ENCODE peak calls at places on chromosomes 3 and 15, in seven cellular contexts. M is heart left ventricle, H is A549, B is foreskin fibroblast, L is progenitor cell of endocrine pancreas, P is stomach, U is ovary. V is an unnamed sample.

GRCh38 chr3:172370434-172370833 is 77.8 kb downstream of the GHSR start:
- DNase-seq in M (no peak), H (no peak), B (no peak), L (no peak), P (no peak), U (no peak), V (no peak)

GRCh38 chr3:71066849-71067261 is 516.7 kb downstream of the FOXP1 start:
- DNase-seq in M (no peak), H (no peak), B (peak; percentile 63), L (no peak), P (no peak), U (peak; percentile 44), V (no peak)

GRCh38 chr15:93882133-93882532 is 349.2 kb upstream of the MCTP2 start:
- DNase-seq in M (no peak), H (no peak), B (no peak), L (no peak), P (no peak), U (no peak), V (no peak)

GRCh38 chr3:47491186-47491585 is 15.4 kb upstream of the SCAP start:
- DNase-seq in M (no peak), H (no peak), B (no peak), L (no peak), P (no peak), U (no peak), V (no peak)

GRCh38 chr3:177787279-177788041 is 590.2 kb upstream of the TBL1XR1 start:
- DNase-seq in M (no peak), H (no peak), B (no peak), L (no peak), P (no peak), U (no peak), V (no peak)

GRCh38 chr15:69377137-69377536 is 37.0 kb upstream of the KIF23 start:
- DNase-seq in M (no peak), H (no peak), B (no peak), L (no peak), P (peak; percentile 1), U (no peak), V (no peak)

GRCh38 chr3:8618950-8619349 is 25.6 kb downstream of the SSUH2 start:
- DNase-seq in M (no peak), H (no peak), B (no peak), L (no peak), P (peak; percentile 9), U (no peak), V (no peak)

GRCh38 chr3:175554761-175555160 is 695.6 kb downstream of the NAALADL2 start:
- DNase-seq in M (no peak), H (no peak), B (no peak), L (no peak), P (no peak), U (no peak), V (no peak)

GRCh38 chr3:81531846-81532245 is 229.6 kb downstream of the GBE1 start:
- DNase-seq in M (no peak), H (no peak), B (no peak), L (no peak), P (no peak), U (no peak), V (no peak)

GRCh38 chr3:127824151-127824825 is 2.0 kb upstream of the MGLL start:
- DNase-seq in M (no peak), H (no peak), B (no peak), L (no peak), P (no peak), U (no peak), V (no peak)

GRCh38 chr3:127822166-127822835 is at the start of gene MGLL:
- DNase-seq in M (peak; percentile 55), H (peak; percentile 43), B (peak; percentile 72), L (no peak), P (peak; percentile 43), U (no peak), V (peak; percentile 35)

GRCh38 chr3:127823590-127823857 is 1.2 kb upstream of the MGLL start:
- DNase-seq in M (no peak), H (no peak), B (no peak), L (no peak), P (no peak), U (no peak), V (no peak)

GRCh38 chr3:127820871-127821853 is 1.2 kb downstream of the MGLL start:
- DNase-seq in M (peak; percentile 47), H (no peak), B (peak; percentile 53), L (no peak), P (peak; percentile 38), U (no peak), V (no peak)

DNA sequence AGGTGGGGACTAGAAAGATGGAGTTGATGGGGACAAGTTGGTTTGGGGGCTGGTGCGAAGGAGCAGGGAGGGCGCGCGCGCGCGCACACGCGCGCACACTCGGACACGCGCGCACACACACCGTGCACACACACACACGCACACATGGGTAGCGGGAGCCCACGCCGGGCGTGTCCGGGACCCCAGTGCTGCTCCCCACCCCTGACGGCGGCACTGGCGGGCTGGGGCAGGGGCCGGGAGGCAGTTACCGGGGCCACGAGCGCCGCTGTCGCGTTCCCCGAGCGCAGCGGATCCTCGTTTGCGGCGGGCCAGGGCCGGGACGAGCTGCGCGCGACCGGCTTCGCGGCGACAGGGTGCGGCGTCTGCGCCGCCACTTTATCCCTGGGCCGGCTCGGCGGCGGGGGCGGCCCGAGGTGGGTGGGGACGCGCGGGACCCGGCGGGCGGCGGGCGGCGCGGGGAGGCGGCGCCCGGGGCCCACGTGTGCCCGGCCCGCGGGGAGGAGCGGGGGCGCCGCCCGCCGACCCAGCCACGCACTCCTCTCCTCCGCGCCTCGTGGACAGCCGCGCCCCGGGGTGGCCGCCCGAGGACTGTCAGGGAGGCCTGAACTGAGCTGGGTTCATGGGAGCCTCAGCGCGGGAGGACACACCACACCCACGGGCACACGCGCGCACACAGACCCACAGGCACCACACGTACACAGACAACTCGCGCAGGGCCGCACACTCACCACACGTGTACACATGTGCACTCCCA is 698 bp upstream of the MGLL start:
- DNase-seq in M (peak; percentile 76), H (peak; percentile 50), B (peak; percentile 74), L (peak; percentile 22), P (peak; percentile 54), U (peak; percentile 28), V (peak; percentile 39)
- TF ChIP-seq CTCF in M (peak; percentile 51), H (peak; percentile 15), B (no peak), L (no peak), P (no peak), U (no peak), V (no peak)

GRCh38 chr15:99707481-99708270 is 25.6 kb downstream of the LYSMD4 start:
- DNase-seq in M (no peak), H (no peak), B (peak; percentile 90), L (no peak), P (no peak), U (no peak), V (no peak)

GRCh38 chr15:99704444-99704838 is 28.8 kb downstream of the LYSMD4 start:
- DNase-seq in M (peak; percentile 57), H (peak; percentile 90), B (peak; percentile 90), L (peak; percentile 21), P (no peak), U (peak; percentile 50), V (no peak)

GRCh38 chr15:99702895-99703602 is 30.2 kb downstream of the LYSMD4 start:
- DNase-seq in M (no peak), H (no peak), B (peak; percentile 49), L (no peak), P (no peak), U (no peak), V (no peak)

GRCh38 chr15:99706557-99707303 is 26.5 kb downstream of the LYSMD4 start:
- DNase-seq in M (no peak), H (no peak), B (peak; percentile 41), L (no peak), P (no peak), U (no peak), V (no peak)

DNA sequence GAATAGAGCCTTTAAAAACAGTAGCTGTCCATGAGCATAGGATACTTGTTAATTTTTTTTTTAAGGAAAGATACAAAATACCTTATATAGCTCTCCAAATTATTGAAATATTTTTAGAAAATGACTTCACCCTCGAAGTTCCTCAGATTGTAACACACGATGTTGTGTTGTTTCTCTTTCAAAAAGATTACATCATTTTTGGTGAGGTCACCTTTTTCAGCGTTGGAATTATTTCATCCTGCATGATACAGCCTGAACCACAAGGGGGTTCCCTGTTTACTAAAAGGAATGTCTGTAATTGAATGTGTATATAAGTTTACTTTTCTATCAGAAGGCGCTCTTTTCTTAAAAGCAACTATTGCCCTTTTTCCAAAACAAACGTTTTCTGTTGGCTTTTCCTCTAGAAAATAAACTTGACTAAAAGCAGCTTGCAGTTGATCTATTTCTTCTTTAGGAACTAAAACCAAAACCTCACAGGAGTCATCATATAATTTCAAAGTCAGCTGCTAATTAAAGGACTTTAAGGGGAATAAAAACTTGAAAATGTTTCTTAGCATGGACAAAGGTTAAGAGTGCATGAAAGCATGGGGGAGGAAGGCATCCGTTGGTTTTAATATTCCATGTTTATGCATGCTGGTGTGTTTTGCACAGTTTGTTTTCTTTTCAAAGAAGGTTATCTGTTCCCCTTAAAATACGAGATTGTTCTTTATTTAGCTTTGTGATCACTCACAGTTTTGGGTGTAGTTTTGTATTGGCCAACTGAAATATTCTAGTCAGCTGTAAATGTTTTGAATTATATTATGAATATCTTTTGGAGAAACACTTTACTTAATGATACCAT is 29.4 kb downstream of the LYSMD4 start:
- DNase-seq in M (peak; percentile 52), H (peak; percentile 81), B (peak; percentile 90), L (no peak), P (no peak), U (peak; percentile 45), V (no peak)
- TF ChIP-seq CTCF in M (peak; percentile 74), H (peak; percentile 47), B (peak; percentile 51), L (peak; percentile 60), P (peak; percentile 66), U (peak; percentile 27), V (no peak)

GRCh38 chr3:164851204-164851603 is 227.1 kb downstream of the SI start:
- DNase-seq in M (no peak), H (no peak), B (no peak), L (no peak), P (no peak), U (no peak), V (no peak)

GRCh38 chr3:164848922-164849321 is 229.4 kb downstream of the SI start:
- DNase-seq in M (no peak), H (no peak), B (no peak), L (no peak), P (no peak), U (no peak), V (no peak)

DNA sequence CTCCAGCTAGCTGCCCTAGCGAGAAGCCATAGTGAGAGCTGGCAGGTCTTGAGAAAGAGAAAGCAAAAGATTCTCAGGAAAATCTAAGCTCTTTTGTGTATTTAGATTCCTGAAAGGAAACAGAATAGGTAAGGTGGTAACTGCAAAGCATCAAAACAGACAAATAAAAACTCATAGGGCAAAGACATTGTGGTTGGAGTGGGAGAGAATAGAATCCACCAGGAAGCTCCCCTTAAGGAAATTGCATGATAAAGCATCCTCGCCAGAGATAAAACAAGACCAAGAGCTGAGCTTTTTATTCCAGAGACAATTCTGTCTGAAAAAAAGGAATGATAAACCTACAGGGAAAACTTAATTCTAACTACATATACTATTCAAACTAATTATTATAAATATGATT is 232.6 kb downstream of the SI start:
- DNase-seq in M (no peak), H (no peak), B (no peak), L (no peak), P (no peak), U (no peak), V (no peak)
- TF ChIP-seq CTCF in M (no peak), H (no peak), B (no peak), L (no peak), P (no peak), U (no peak), V (no peak)

DNA sequence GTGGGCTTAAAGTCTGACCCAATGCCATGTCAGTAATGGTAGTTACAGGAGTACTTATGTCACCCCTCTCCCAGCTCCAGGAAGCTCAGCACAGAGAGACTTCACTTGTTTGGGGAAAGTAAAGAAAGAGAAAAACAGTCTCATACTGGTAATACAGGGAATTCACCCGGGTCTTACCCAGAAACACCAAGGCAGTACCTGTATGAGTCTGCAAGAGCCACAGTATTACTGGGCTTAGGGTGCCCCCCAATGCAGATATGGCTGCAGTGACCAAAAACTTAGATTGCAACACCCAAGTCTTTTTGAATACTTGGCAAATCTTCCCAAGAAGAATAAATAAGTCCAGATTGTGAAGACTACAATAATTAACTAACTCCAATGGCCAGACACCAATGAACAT is 622.1 kb downstream of the IGSF11 start:
- DNase-seq in M (no peak), H (no peak), B (no peak), L (no peak), P (no peak), U (no peak), V (no peak)
- TF ChIP-seq CTCF in M (no peak), H (no peak), B (no peak), L (no peak), P (no peak), U (no peak), V (no peak)